ENCODE peak calls at places on chromosomes 2 and 18, in nine cellular contexts. A is psoas muscle; K is fibroblast of lung; D is cardiac muscle cell; M is stomach; W is Peyer's patch; R is left lung; C is endothelial cell of umbilical vein; S is effector memory CD4-positive, alpha-beta T cell. G is an unnamed sample. For H3K4me1 and H3K9me3, the result is how much of the 10 kb centered on the place peaks cover.

GRCh38 chr2:9003616-9004337 is at the start of gene MBOAT2:
- DNase-seq in D (peak), R (peak), W (peak), S (peak), A (peak), K (peak), M (peak), C (peak), G (peak)

GRCh38 chr2:159712929-159713575 is 746 bp downstream of the MARCHF7 start:
- DNase-seq in C (no peak), D (no peak), S (no peak), A (no peak), R (no peak), K (peak), W (no peak), M (no peak), G (no peak)

GRCh38 chr2:217147751-217148318 is 288.0 kb upstream of the TNP1 start:
- DNase-seq in M (no peak), D (peak), C (no peak), W (no peak), R (no peak), S (no peak), A (no peak), K (no peak), G (no peak)

GRCh38 chr2:152462591-152463178 is 127.7 kb downstream of the FMNL2 start:
- DNase-seq in S (no peak), W (no peak), R (no peak), A (no peak), K (no peak), M (no peak), C (no peak), D (no peak), G (no peak)

GRCh38 chr2:105144128-105144940 is 97.2 kb upstream of the GPR45 start:
- DNase-seq in K (no peak), A (no peak), M (no peak), W (no peak), R (peak), S (no peak), D (no peak), C (no peak), G (no peak)

GRCh38 chr18:45556217-45556616 is 59.1 kb upstream of the SLC14A2 start:
- DNase-seq in R (no peak), A (no peak), K (no peak), S (no peak), W (no peak), D (no peak), M (no peak), C (no peak), G (no peak)

GRCh38 chr2:200212862-200213425 is 93.5 kb upstream of the SPATS2L start:
- DNase-seq in K (no peak), S (no peak), W (no peak), A (no peak), D (no peak), R (no peak), M (no peak), C (no peak), G (no peak)

GRCh38 chr2:14899621-14900414 is 267.3 kb downstream of the LRATD1 start:
- DNase-seq in A (no peak), K (no peak), W (no peak), M (no peak), D (no peak), S (no peak), R (no peak), C (no peak), G (no peak)

GRCh38 chr2:216002274-216002673 is 11.1 kb downstream of the MREG start:
- DNase-seq in C (no peak), D (no peak), S (no peak), W (no peak), R (no peak), K (no peak), A (no peak), M (no peak), G (no peak)
- H3K4me1 ChIP-seq in C (under half), D (under half), S (under half), W (under half), R (under half), K (under half), A (under half), M (under half), G (under half)

GRCh38 chr2:240529344-240529999 is 28.3 kb downstream of the ANKMY1 start:
- DNase-seq in C (no peak), K (no peak), R (no peak), A (no peak), W (no peak), D (no peak), S (no peak), M (no peak), G (no peak)
- H3K9me3 ChIP-seq in C (under half), K (under half), R (half or more), A (under half), W (under half), D (under half), S (under half), M (under half), G (under half)

GRCh38 chr18:4468515-4468914 is 13.4 kb upstream of the DLGAP1 start:
- DNase-seq in D (no peak), W (no peak), K (no peak), A (no peak), S (no peak), C (no peak), M (no peak), R (no peak), G (no peak)
- H3K4me1 ChIP-seq in D (under half), W (under half), K (under half), A (under half), S (under half), C (under half), M (under half), R (under half), G (under half)

DNA sequence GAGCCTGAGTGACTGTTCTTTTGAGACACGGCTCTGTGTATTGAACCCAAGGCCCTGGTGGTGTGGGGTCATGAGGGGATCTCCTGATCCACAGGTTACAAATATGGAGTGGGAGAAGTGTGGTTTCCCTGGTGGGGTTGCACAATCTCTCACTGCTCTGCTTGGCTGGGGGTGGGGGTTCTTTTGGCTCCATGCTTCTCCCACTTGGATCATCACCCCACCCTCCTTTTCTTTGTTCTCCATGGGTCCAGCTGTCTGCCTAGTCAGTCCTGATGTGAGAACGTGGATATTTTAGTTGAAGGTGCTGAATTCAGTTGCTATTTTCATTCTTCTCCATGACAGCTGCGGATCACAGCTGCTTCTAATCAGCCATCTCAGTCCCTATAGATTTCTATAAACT is 37.9 kb downstream of the AGPS start:
- DNase-seq in C (no peak), R (no peak), K (peak), W (no peak), S (no peak), D (peak), M (no peak), A (no peak), G (no peak)
- H3K9me3 ChIP-seq in C (under half), R (under half), K (under half), W (under half), S (under half), D (under half), M (under half), A (under half), G (under half)

G was measured in naive thymus-derived CD4-positive, alpha-beta T cell.